ENCODE peak calls at places on chromosomes 13 and 19, in nine cellular contexts. One of them, this sample, is unnamed.
A peak's percentile ranks its signal among the peaks of the same experiment; 100 is the strongest.

GRCh38 chr19:6213266-6213595 is 66.5 kb downstream of the MLLT1 start:
- DNase-seq in upper lobe of left lung: no peak
- DNase-seq in Peyer's patch: peak; percentile 33
- DNase-seq in endothelial cell of umbilical vein: no peak
- DNase-seq in K562: no peak
- DNase-seq in A549: no peak
- DNase-seq in uterus: peak; percentile 20
- DNase-seq in HCT116: no peak
- DNase-seq in breast epithelium: no peak
- DNase-seq in this sample: no peak

GRCh38 chr13:98945863-98946605 is 31.8 kb downstream of the DOCK9 start:
- DNase-seq in uterus: no peak
- DNase-seq in breast epithelium: no peak
- DNase-seq in HCT116: no peak
- DNase-seq in endothelial cell of umbilical vein: peak; percentile 16
- DNase-seq in K562: no peak
- DNase-seq in upper lobe of left lung: no peak
- DNase-seq in Peyer's patch: no peak
- DNase-seq in A549: no peak
- DNase-seq in this sample: no peak

GRCh38 chr19:46515879-46516350 is 20.2 kb upstream of the PNMA8B start:
- DNase-seq in K562: peak; percentile 58
- DNase-seq in breast epithelium: no peak
- DNase-seq in uterus: no peak
- DNase-seq in endothelial cell of umbilical vein: peak; percentile 31
- DNase-seq in Peyer's patch: no peak
- DNase-seq in HCT116: no peak
- DNase-seq in A549: peak; percentile 71
- DNase-seq in upper lobe of left lung: no peak
- DNase-seq in this sample: no peak

GRCh38 chr19:17721821-17722220 is 2.5 kb downstream of the MAP1S start:
- DNase-seq in A549: no peak
- DNase-seq in endothelial cell of umbilical vein: peak; percentile 74
- DNase-seq in uterus: peak; percentile 35
- DNase-seq in Peyer's patch: no peak
- DNase-seq in K562: no peak
- DNase-seq in breast epithelium: no peak
- DNase-seq in HCT116: no peak
- DNase-seq in upper lobe of left lung: peak; percentile 81
- DNase-seq in this sample: no peak

GRCh38 chr13:94169783-94170513 is 309.5 kb downstream of the DCT start:
- DNase-seq in upper lobe of left lung: no peak
- DNase-seq in breast epithelium: peak; percentile 23
- DNase-seq in uterus: no peak
- DNase-seq in Peyer's patch: no peak
- DNase-seq in K562: no peak
- DNase-seq in A549: no peak
- DNase-seq in endothelial cell of umbilical vein: no peak
- DNase-seq in HCT116: no peak
- DNase-seq in this sample: no peak

GRCh38 chr13:42054798-42055499 is 6.5 kb downstream of the DGKH start:
- DNase-seq in K562: no peak
- DNase-seq in HCT116: no peak
- DNase-seq in upper lobe of left lung: no peak
- DNase-seq in breast epithelium: no peak
- DNase-seq in endothelial cell of umbilical vein: no peak
- DNase-seq in uterus: no peak
- DNase-seq in Peyer's patch: no peak
- DNase-seq in A549: no peak
- DNase-seq in this sample: no peak

GRCh38 chr19:39057615-39058014 is 25.3 kb upstream of the FBXO27 start:
- DNase-seq in upper lobe of left lung: no peak
- DNase-seq in endothelial cell of umbilical vein: no peak
- DNase-seq in K562: no peak
- DNase-seq in HCT116: no peak
- DNase-seq in breast epithelium: no peak
- DNase-seq in uterus: no peak
- DNase-seq in Peyer's patch: no peak
- DNase-seq in A549: peak; percentile 40
- DNase-seq in this sample: no peak

GRCh38 chr13:106349080-106349841 is 186.2 kb downstream of the EFNB2 start:
- DNase-seq in uterus: no peak
- DNase-seq in endothelial cell of umbilical vein: peak; percentile 99
- DNase-seq in K562: no peak
- DNase-seq in Peyer's patch: peak; percentile 67
- DNase-seq in breast epithelium: no peak
- DNase-seq in A549: no peak
- DNase-seq in upper lobe of left lung: peak; percentile 58
- DNase-seq in HCT116: peak; percentile 94
- DNase-seq in this sample: peak; percentile 69

GRCh38 chr19:10964903-10965302 is 4.1 kb downstream of the SMARCA4 start:
- DNase-seq in A549: no peak
- DNase-seq in breast epithelium: no peak
- DNase-seq in endothelial cell of umbilical vein: no peak
- DNase-seq in K562: no peak
- DNase-seq in uterus: no peak
- DNase-seq in HCT116: no peak
- DNase-seq in upper lobe of left lung: no peak
- DNase-seq in Peyer's patch: no peak
- DNase-seq in this sample: no peak

GRCh38 chr19:43934055-43934984 is 762 bp downstream of the ZNF45 start:
- DNase-seq in K562: peak; percentile 13
- DNase-seq in uterus: no peak
- DNase-seq in breast epithelium: no peak
- DNase-seq in HCT116: no peak
- DNase-seq in Peyer's patch: no peak
- DNase-seq in upper lobe of left lung: no peak
- DNase-seq in endothelial cell of umbilical vein: no peak
- DNase-seq in A549: peak; percentile 28
- DNase-seq in this sample: no peak

GRCh38 chr19:17441241-17442135 is 7.0 kb downstream of the TMEM221 start:
- DNase-seq in K562: peak; percentile 38
- DNase-seq in upper lobe of left lung: no peak
- DNase-seq in uterus: no peak
- DNase-seq in breast epithelium: no peak
- DNase-seq in endothelial cell of umbilical vein: peak; percentile 28
- DNase-seq in HCT116: no peak
- DNase-seq in A549: peak; percentile 38
- DNase-seq in Peyer's patch: no peak
- DNase-seq in this sample: no peak

GRCh38 chr13:24038405-24038804 is 122.1 kb upstream of the SPATA13 start:
- DNase-seq in HCT116: no peak
- DNase-seq in endothelial cell of umbilical vein: peak; percentile 8
- DNase-seq in uterus: no peak
- DNase-seq in breast epithelium: no peak
- DNase-seq in K562: no peak
- DNase-seq in Peyer's patch: no peak
- DNase-seq in A549: no peak
- DNase-seq in upper lobe of left lung: no peak
- DNase-seq in this sample: no peak

GRCh38 chr19:13252569-13253335 is 102.5 kb downstream of the IER2 start:
- DNase-seq in uterus: no peak
- DNase-seq in A549: no peak
- DNase-seq in HCT116: no peak
- DNase-seq in upper lobe of left lung: no peak
- DNase-seq in endothelial cell of umbilical vein: no peak
- DNase-seq in breast epithelium: no peak
- DNase-seq in K562: no peak
- DNase-seq in Peyer's patch: no peak
- DNase-seq in this sample: no peak

GRCh38 chr13:25756916-25757315 is 294.9 kb downstream of the SHISA2 start:
- DNase-seq in upper lobe of left lung: no peak
- DNase-seq in uterus: no peak
- DNase-seq in A549: no peak
- DNase-seq in Peyer's patch: no peak
- DNase-seq in breast epithelium: no peak
- DNase-seq in endothelial cell of umbilical vein: no peak
- DNase-seq in K562: no peak
- DNase-seq in HCT116: no peak
- DNase-seq in this sample: no peak

GRCh38 chr19:5864725-5865486 is 5.4 kb downstream of the FUT5 start:
- DNase-seq in HCT116: no peak
- DNase-seq in uterus: no peak
- DNase-seq in Peyer's patch: no peak
- DNase-seq in breast epithelium: no peak
- DNase-seq in upper lobe of left lung: no peak
- DNase-seq in A549: no peak
- DNase-seq in K562: no peak
- DNase-seq in endothelial cell of umbilical vein: no peak
- DNase-seq in this sample: no peak

GRCh38 chr13:110371550-110372465 is 64.7 kb downstream of the COL4A2 start:
- DNase-seq in K562: no peak
- DNase-seq in upper lobe of left lung: no peak
- DNase-seq in endothelial cell of umbilical vein: peak; percentile 81
- DNase-seq in breast epithelium: no peak
- DNase-seq in HCT116: no peak
- DNase-seq in uterus: peak; percentile 68
- DNase-seq in A549: peak; percentile 41
- DNase-seq in Peyer's patch: no peak
- DNase-seq in this sample: no peak

GRCh38 chr19:42528354-42529247 is at the start of gene CEACAM1:
- DNase-seq in endothelial cell of umbilical vein: peak; percentile 29
- DNase-seq in K562: no peak
- DNase-seq in HCT116: no peak
- DNase-seq in A549: no peak
- DNase-seq in uterus: peak; percentile 21
- DNase-seq in upper lobe of left lung: peak; percentile 80
- DNase-seq in Peyer's patch: peak; percentile 85
- DNase-seq in breast epithelium: peak; percentile 72
- DNase-seq in this sample: peak; percentile 79

GRCh38 chr13:112968380-112968909 is 569 bp upstream of the MCF2L start:
- DNase-seq in endothelial cell of umbilical vein: no peak
- DNase-seq in breast epithelium: peak; percentile 35
- DNase-seq in upper lobe of left lung: peak; percentile 64
- DNase-seq in K562: no peak
- DNase-seq in uterus: no peak
- DNase-seq in A549: no peak
- DNase-seq in Peyer's patch: peak; percentile 83
- DNase-seq in HCT116: no peak
- DNase-seq in this sample: peak; percentile 79

GRCh38 chr13:74423434-74423833 is 289.2 kb upstream of the KLF12 start:
- DNase-seq in K562: no peak
- DNase-seq in A549: no peak
- DNase-seq in breast epithelium: no peak
- DNase-seq in HCT116: no peak
- DNase-seq in upper lobe of left lung: no peak
- DNase-seq in Peyer's patch: no peak
- DNase-seq in endothelial cell of umbilical vein: no peak
- DNase-seq in uterus: no peak
- DNase-seq in this sample: no peak

GRCh38 chr13:64529874-64530485 is 2700.2 kb downstream of the PCDH9 start:
- DNase-seq in upper lobe of left lung: no peak
- DNase-seq in breast epithelium: no peak
- DNase-seq in HCT116: peak; percentile 19
- DNase-seq in uterus: no peak
- DNase-seq in A549: peak; percentile 4
- DNase-seq in K562: peak; percentile 8
- DNase-seq in Peyer's patch: no peak
- DNase-seq in endothelial cell of umbilical vein: no peak
- DNase-seq in this sample: no peak

GRCh38 chr13:40026741-40027140 is 371.3 kb downstream of the COG6 start:
- DNase-seq in Peyer's patch: no peak
- DNase-seq in upper lobe of left lung: no peak
- DNase-seq in K562: no peak
- DNase-seq in uterus: no peak
- DNase-seq in A549: no peak
- DNase-seq in HCT116: no peak
- DNase-seq in breast epithelium: no peak
- DNase-seq in endothelial cell of umbilical vein: no peak
- DNase-seq in this sample: no peak

GRCh38 chr19:40423938-40424337 is 1.9 kb downstream of the SERTAD1 start:
- DNase-seq in HCT116: no peak
- DNase-seq in breast epithelium: no peak
- DNase-seq in A549: no peak
- DNase-seq in upper lobe of left lung: no peak
- DNase-seq in uterus: no peak
- DNase-seq in Peyer's patch: no peak
- DNase-seq in endothelial cell of umbilical vein: no peak
- DNase-seq in K562: no peak
- DNase-seq in this sample: no peak

GRCh38 chr19:53942001-53942786 is 20.5 kb upstream of the CACNG8 start:
- DNase-seq in endothelial cell of umbilical vein: peak; percentile 10
- DNase-seq in breast epithelium: no peak
- DNase-seq in A549: peak; percentile 71
- DNase-seq in HCT116: no peak
- DNase-seq in Peyer's patch: no peak
- DNase-seq in K562: peak; percentile 57
- DNase-seq in uterus: no peak
- DNase-seq in upper lobe of left lung: no peak
- DNase-seq in this sample: no peak
- TF ChIP-seq POLR2A in endothelial cell of umbilical vein: no peak
- TF ChIP-seq POLR2A in breast epithelium: no peak
- TF ChIP-seq POLR2A in A549: no peak
- TF ChIP-seq POLR2A in HCT116: no peak
- TF ChIP-seq POLR2A in Peyer's patch: no peak
- TF ChIP-seq POLR2A in K562: no peak
- TF ChIP-seq POLR2A in uterus: no peak
- TF ChIP-seq POLR2A in upper lobe of left lung: no peak
- TF ChIP-seq POLR2A in this sample: no peak

GRCh38 chr19:21680026-21680425 is 87.4 kb downstream of the ZNF100 start:
- DNase-seq in upper lobe of left lung: no peak
- DNase-seq in K562: no peak
- DNase-seq in A549: no peak
- DNase-seq in HCT116: no peak
- DNase-seq in breast epithelium: no peak
- DNase-seq in Peyer's patch: no peak
- DNase-seq in endothelial cell of umbilical vein: no peak
- DNase-seq in uterus: no peak
- DNase-seq in this sample: no peak
- H3K27ac ChIP-seq in upper lobe of left lung: no peak overlapping the region
- H3K27ac ChIP-seq in K562: no peak overlapping the region
- H3K27ac ChIP-seq in A549: no peak overlapping the region
- H3K27ac ChIP-seq in HCT116: no peak overlapping the region
- H3K27ac ChIP-seq in breast epithelium: no peak overlapping the region
- H3K27ac ChIP-seq in Peyer's patch: no peak overlapping the region
- H3K27ac ChIP-seq in endothelial cell of umbilical vein: no peak overlapping the region
- H3K27ac ChIP-seq in uterus: no peak overlapping the region
- H3K27ac ChIP-seq in this sample: no peak overlapping the region

DNA sequence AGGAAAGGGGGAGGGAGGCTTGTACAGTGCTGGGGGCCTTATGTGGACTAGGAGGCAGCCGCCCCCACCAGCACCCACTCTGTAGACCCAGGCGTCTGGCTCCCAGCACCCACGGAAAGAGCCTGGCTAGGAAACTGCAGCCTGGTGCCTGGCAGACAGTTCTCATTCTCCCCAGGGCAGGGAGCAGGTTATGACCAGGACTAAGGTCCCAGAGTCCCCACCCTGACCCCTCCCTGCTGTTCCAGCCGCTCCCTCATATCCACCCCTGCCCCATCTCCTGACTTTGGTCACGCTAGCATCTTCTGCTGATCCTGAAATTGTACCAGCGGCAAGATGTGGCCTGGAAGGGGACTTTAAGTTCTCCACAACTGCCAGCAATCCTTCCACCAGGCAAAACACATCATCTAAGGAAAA is at the start of gene FXYD3:
- DNase-seq in A549: no peak
- DNase-seq in breast epithelium: no peak
- DNase-seq in endothelial cell of umbilical vein: no peak
- DNase-seq in HCT116: no peak
- DNase-seq in K562: no peak
- DNase-seq in uterus: no peak
- DNase-seq in Peyer's patch: peak; percentile 85
- DNase-seq in upper lobe of left lung: no peak
- DNase-seq in this sample: peak; percentile 57
- TF ChIP-seq POLR2A in A549: no peak
- TF ChIP-seq POLR2A in breast epithelium: no peak
- TF ChIP-seq POLR2A in endothelial cell of umbilical vein: no peak
- TF ChIP-seq POLR2A in HCT116: no peak
- TF ChIP-seq POLR2A in K562: no peak
- TF ChIP-seq POLR2A in uterus: no peak
- TF ChIP-seq POLR2A in Peyer's patch: peak; percentile 87
- TF ChIP-seq POLR2A in upper lobe of left lung: no peak
- TF ChIP-seq POLR2A in this sample: no peak

GRCh38 chr13:90485441-90485840 is 862.0 kb upstream of the MIR17HG start:
- DNase-seq in upper lobe of left lung: no peak
- DNase-seq in breast epithelium: no peak
- DNase-seq in K562: no peak
- DNase-seq in endothelial cell of umbilical vein: no peak
- DNase-seq in Peyer's patch: no peak
- DNase-seq in uterus: no peak
- DNase-seq in A549: peak; percentile 26
- DNase-seq in HCT116: no peak
- DNase-seq in this sample: no peak
- H3K27ac ChIP-seq in upper lobe of left lung: no peak overlapping the region
- H3K27ac ChIP-seq in breast epithelium: no peak overlapping the region
- H3K27ac ChIP-seq in K562: no peak overlapping the region
- H3K27ac ChIP-seq in endothelial cell of umbilical vein: no peak overlapping the region
- H3K27ac ChIP-seq in Peyer's patch: no peak overlapping the region
- H3K27ac ChIP-seq in uterus: no peak overlapping the region
- H3K27ac ChIP-seq in A549: no peak overlapping the region
- H3K27ac ChIP-seq in HCT116: no peak overlapping the region
- H3K27ac ChIP-seq in this sample: no peak overlapping the region